ENCODE peak calls at places on chromosomes 11 and 22, in four cellular contexts. A is endothelial cell of umbilical vein, L is MM.1S, Y is IMR-90. E is an unnamed sample.

GRCh38 chr11:47399860-47400812 is 8.3 kb upstream of the SLC39A13 start:
- DNase-seq in A (no peak), Y (no peak), L (peak; percentile 21), E (no peak)

GRCh38 chr11:20162824-20163777 is 2.8 kb upstream of the DBX1 start:
- DNase-seq in L (no peak), A (peak; percentile 27), Y (peak; percentile 18), E (peak; percentile 53)

GRCh38 chr22:26713823-26714449 is 56.5 kb downstream of the MIAT start:
- DNase-seq in Y (no peak), A (peak; percentile 65), L (no peak), E (peak; percentile 50)

GRCh38 chr11:120815260-120816100 is 208.4 kb upstream of the TBCEL start:
- DNase-seq in Y (no peak), L (no peak), A (no peak), E (no peak)

GRCh38 chr11:5891216-5891800 is 1.7 kb upstream of the OR52E5 start:
- DNase-seq in L (peak; percentile 30), Y (peak; percentile 6), A (peak; percentile 32), E (peak; percentile 52)

GRCh38 chr22:22181515-22181959 is 63.0 kb upstream of the VPREB1 start:
- DNase-seq in A (no peak), L (no peak), Y (no peak), E (no peak)

GRCh38 chr22:26797910-26798309 is 140.5 kb downstream of the MIAT start:
- DNase-seq in L (no peak), Y (no peak), A (no peak), E (no peak)

GRCh38 chr11:116173946-116174911 is 598.6 kb downstream of the BUD13 start:
- DNase-seq in A (no peak), Y (no peak), L (no peak), E (no peak)

GRCh38 chr11:130212431-130212961 is 52.9 kb downstream of the ST14 start:
- DNase-seq in L (no peak), A (no peak), Y (no peak), E (no peak)

GRCh38 chr11:30935861-30936260 is 349.7 kb upstream of the MPPED2 start:
- DNase-seq in L (no peak), A (no peak), Y (peak; percentile 19), E (no peak)

GRCh38 chr22:39204216-39204615 is 40.6 kb downstream of the PDGFB start:
- DNase-seq in L (no peak), Y (no peak), A (no peak), E (no peak)

GRCh38 chr11:94897330-94897768 is 76.0 kb downstream of the CWC15 start:
- DNase-seq in L (peak; percentile 44), A (peak; percentile 61), Y (peak; percentile 45), E (peak; percentile 79)

GRCh38 chr22:35708453-35708852 is 9.2 kb upstream of the APOL5 start:
- DNase-seq in Y (peak; percentile 69), A (no peak), L (no peak), E (no peak)

GRCh38 chr22:19971276-19972124 is 29.9 kb upstream of the TXNRD2 start:
- DNase-seq in A (no peak), Y (no peak), L (no peak), E (no peak)

GRCh38 chr22:49198705-49199084 is 629.0 kb downstream of the BRD1 start:
- DNase-seq in L (no peak), A (no peak), Y (no peak), E (no peak)

GRCh38 chr22:42172385-42173172 is 42.0 kb upstream of the CYP2D6 start:
- DNase-seq in A (no peak), Y (peak; percentile 58), L (no peak), E (no peak)

GRCh38 chr22:49206281-49206680 is 621.4 kb downstream of the BRD1 start:
- DNase-seq in Y (no peak), A (no peak), L (no peak), E (no peak)

GRCh38 chr11:119700536-119701346 is 28.3 kb downstream of the NECTIN1 start:
- DNase-seq in L (no peak), A (no peak), Y (no peak), E (no peak)

GRCh38 chr11:120256178-120256577 is 16.2 kb downstream of the POU2F3 start:
- DNase-seq in L (no peak), A (no peak), Y (no peak), E (no peak)

GRCh38 chr11:66151273-66151672 is 81.2 kb downstream of the PACS1 start:
- DNase-seq in L (no peak), A (no peak), Y (no peak), E (no peak)

GRCh38 chr11:5620606-5621521 is 3.9 kb upstream of the TRIM34 start:
- DNase-seq in L (no peak), Y (peak; percentile 95), A (peak; percentile 95), E (peak; percentile 78)

GRCh38 chr11:32892355-32893090 is at the start of gene QSER1:
- DNase-seq in A (peak; percentile 52), Y (peak; percentile 41), L (peak; percentile 70), E (peak; percentile 80)

GRCh38 chr11:6737872-6738466 is 33.8 kb downstream of the OR2AG2 start:
- DNase-seq in Y (peak; percentile 34), L (peak; percentile 84), A (peak; percentile 64), E (peak; percentile 70)

GRCh38 chr11:4496555-4497248 is 14.3 kb downstream of the OR52K1 start:
- DNase-seq in Y (no peak), A (no peak), L (no peak), E (no peak)

GRCh38 chr11:35485656-35486318 is 39.6 kb downstream of the PAMR1 start:
- DNase-seq in A (peak; percentile 79), Y (peak; percentile 79), L (peak; percentile 66), E (peak; percentile 95)

GRCh38 chr11:92827132-92827531 is 142.3 kb upstream of the MTNR1B start:
- DNase-seq in L (no peak), A (no peak), Y (no peak), E (no peak)

GRCh38 chr11:93187290-93187689 is 10.5 kb downstream of the SLC36A4 start:
- DNase-seq in A (no peak), L (no peak), Y (no peak), E (no peak)

DNA sequence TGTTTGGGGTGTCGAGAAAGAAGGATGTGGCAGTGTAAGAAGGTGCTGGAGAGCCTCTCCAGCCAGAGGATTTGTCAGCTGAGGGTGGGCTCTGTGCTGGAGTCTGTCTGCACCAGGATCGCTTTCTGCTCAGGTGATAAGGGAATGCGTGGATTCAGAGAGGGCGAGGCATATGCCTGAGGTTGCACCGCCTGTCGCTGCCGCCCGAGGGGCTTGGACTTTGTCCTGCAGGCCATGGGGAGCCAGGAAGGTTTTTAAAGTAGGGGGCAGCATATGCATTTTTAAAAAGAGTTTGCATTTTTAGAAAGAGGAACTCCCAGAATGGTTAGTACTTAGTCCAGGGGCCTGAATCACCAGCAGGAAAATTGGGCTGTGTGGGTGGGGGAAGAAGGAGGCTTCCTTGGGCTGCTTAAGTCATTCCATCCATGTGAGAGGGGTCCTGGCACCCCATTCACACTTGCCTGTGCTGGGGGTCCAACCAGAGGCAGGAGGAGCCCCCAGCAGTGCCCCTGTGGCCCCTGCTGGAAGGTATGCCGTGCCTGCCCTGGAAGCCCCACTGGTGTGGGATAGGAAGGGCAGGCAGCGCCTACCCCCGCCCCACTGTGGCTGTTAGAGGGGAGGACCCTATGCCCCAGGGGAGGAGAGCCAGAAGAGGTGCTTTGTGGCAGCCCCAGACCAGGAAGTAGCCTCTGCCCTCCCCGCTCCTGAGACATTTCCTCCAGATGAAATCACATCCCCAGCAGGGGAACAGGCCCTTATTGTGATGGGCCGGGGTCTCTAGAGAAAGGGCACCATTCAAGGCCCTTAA is 35.8 kb upstream of the MYRF start:
- DNase-seq in Y (no peak), A (no peak), L (no peak), E (no peak)
- H3K9ac ChIP-seq in Y (no peak overlapping the region), A (no peak overlapping the region), L (no peak overlapping the region), E (no peak overlapping the region)

DNA sequence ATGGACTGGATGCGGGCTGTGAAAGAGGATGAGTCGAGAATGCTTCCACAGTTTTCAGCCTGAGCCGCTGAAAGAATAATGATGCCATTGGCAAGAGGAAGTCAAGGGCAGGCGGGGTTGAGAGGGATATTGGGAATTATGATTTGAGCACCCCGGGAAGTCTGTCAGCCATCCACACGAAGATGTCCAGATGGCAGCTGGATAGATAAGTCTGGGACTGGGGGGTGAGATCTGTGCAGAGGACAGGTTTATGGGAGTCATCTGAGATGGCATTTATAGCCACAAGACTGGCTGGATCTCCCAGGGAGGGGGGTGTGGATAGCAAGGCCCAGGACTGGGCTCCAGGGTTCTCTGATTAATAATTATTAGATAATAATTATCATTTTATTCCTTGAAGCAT is 5.1 kb upstream of the STIP1 start:
- DNase-seq in L (no peak), Y (no peak), A (no peak), E (no peak)
- H3K4me3 ChIP-seq in L (no peak overlapping the region), Y (no peak overlapping the region), A (no peak overlapping the region), E (peak overlapping the region; percentile 42)

GRCh38 chr22:23237841-23238240 is 57.5 kb downstream of the BCR start:
- DNase-seq in L (no peak), Y (no peak), A (no peak), E (no peak)
- H3K9ac ChIP-seq in L (no peak overlapping the region), Y (no peak overlapping the region), A (no peak overlapping the region), E (no peak overlapping the region)

GRCh38 chr11:1852885-1853284 is at the start of gene LSP1:
- DNase-seq in Y (no peak), L (peak; percentile 88), A (no peak), E (no peak)

GRCh38 chr11:1853376-1854131 is 670 bp downstream of the LSP1 start:
- DNase-seq in L (peak; percentile 19), Y (no peak), A (no peak), E (no peak)

GRCh38 chr11:1854949-1855885 is 2.3 kb downstream of the LSP1 start:
- DNase-seq in A (no peak), L (no peak), Y (no peak), E (no peak)

GRCh38 chr11:1855886-1856265 is 3.0 kb downstream of the LSP1 start:
- DNase-seq in Y (no peak), A (no peak), L (no peak), E (no peak)

GRCh38 chr11:1854132-1854948 is 1.5 kb downstream of the LSP1 start:
- DNase-seq in A (no peak), Y (no peak), L (no peak), E (no peak)
- H3K4me3 ChIP-seq in A (no peak overlapping the region), Y (no peak overlapping the region), L (peak overlapping the region; percentile 74), E (no peak overlapping the region)

GRCh38 chr11:73528420-73528819 is 69.5 kb downstream of the FAM168A start:
- DNase-seq in A (peak; percentile 27), Y (no peak), L (no peak), E (no peak)

GRCh38 chr11:73524774-73525173 is 73.1 kb downstream of the FAM168A start:
- DNase-seq in Y (no peak), L (no peak), A (no peak), E (no peak)

GRCh38 chr11:73528877-73529530 is 68.9 kb downstream of the FAM168A start:
- DNase-seq in L (no peak), Y (no peak), A (peak; percentile 5), E (no peak)

GRCh38 chr11:73528013-73528412 is 69.9 kb downstream of the FAM168A start:
- DNase-seq in L (no peak), Y (no peak), A (no peak), E (no peak)

GRCh38 chr11:73525611-73526010 is 72.3 kb downstream of the FAM168A start:
- DNase-seq in A (no peak), L (no peak), Y (no peak), E (no peak)
- H3K9ac ChIP-seq in A (no peak overlapping the region), L (no peak overlapping the region), Y (no peak overlapping the region), E (no peak overlapping the region)